ENCODE peak calls at places on chromosomes 12 and 14, in ten cellular contexts. P, Q, T, B, K, A, Y, U, F and D are unnamed samples.

GRCh38 chr12:46515829-46516228 is 143.3 kb upstream of the SLC38A2 start:
- DNase-seq in Y (no peak), F (no peak), Q (peak; percentile 32), P (no peak), K (no peak), U (no peak), A (no peak), T (no peak), B (no peak), D (no peak)

GRCh38 chr12:106084048-106084671 is 54.6 kb downstream of the NUAK1 start:
- DNase-seq in K (no peak), P (no peak), Y (no peak), B (no peak), U (no peak), Q (no peak), F (no peak), A (no peak), T (peak; percentile 29), D (no peak)

GRCh38 chr14:72714094-72714493 is 179.8 kb downstream of the DPF3 start:
- DNase-seq in F (no peak), B (no peak), A (peak; percentile 24), Y (no peak), P (no peak), K (peak; percentile 37), T (no peak), U (no peak), Q (no peak), D (peak; percentile 74)

GRCh38 chr14:29016050-29016900 is 249.7 kb downstream of the FOXG1 start:
- DNase-seq in U (peak; percentile 22), T (peak; percentile 78), P (no peak), F (no peak), K (no peak), Y (peak; percentile 15), A (no peak), Q (no peak), B (no peak), D (peak; percentile 42)

GRCh38 chr12:93789767-93790166 is 112.6 kb downstream of the CRADD start:
- DNase-seq in F (no peak), P (no peak), Y (no peak), K (no peak), A (no peak), T (no peak), U (no peak), B (no peak), Q (no peak), D (no peak)

GRCh38 chr12:15208140-15208539 is 13.1 kb downstream of the RERG start:
- DNase-seq in Q (no peak), U (peak; percentile 48), A (no peak), T (no peak), P (no peak), F (no peak), K (no peak), Y (no peak), B (no peak), D (peak; percentile 6)

GRCh38 chr12:44812062-44812461 is 64.1 kb downstream of the NELL2 start:
- DNase-seq in T (no peak), Q (no peak), F (no peak), A (no peak), P (no peak), K (no peak), U (no peak), Y (no peak), B (no peak), D (peak; percentile 35)

GRCh38 chr14:95095991-95096390 is 61.3 kb downstream of the DICER1 start:
- DNase-seq in A (no peak), P (no peak), K (no peak), Y (no peak), U (no peak), B (no peak), Q (no peak), T (no peak), F (no peak), D (no peak)

GRCh38 chr14:33210304-33210703 is 271.6 kb downstream of the NPAS3 start:
- DNase-seq in T (no peak), P (no peak), Q (no peak), A (no peak), F (no peak), K (no peak), B (no peak), U (no peak), Y (no peak), D (peak; percentile 8)

GRCh38 chr14:51087024-51087423 is 7.9 kb downstream of the TRIM9 start:
- DNase-seq in T (no peak), K (peak; percentile 65), Q (no peak), B (peak; percentile 51), U (no peak), A (peak; percentile 83), F (no peak), P (no peak), Y (no peak), D (peak; percentile 29)

GRCh38 chr14:36070056-36071043 is 106.2 kb downstream of the PTCSC3 start:
- DNase-seq in P (peak; percentile 56), Q (peak; percentile 40), K (no peak), B (no peak), A (peak; percentile 54), U (no peak), F (peak; percentile 20), T (peak; percentile 84), Y (peak; percentile 77), D (peak; percentile 63)

GRCh38 chr12:13097526-13097925 is 5.9 kb downstream of the GSG1 start:
- DNase-seq in U (no peak), B (peak; percentile 50), K (no peak), Y (no peak), A (no peak), P (no peak), T (no peak), Q (no peak), F (no peak), D (peak; percentile 55)

GRCh38 chr12:120928864-120929652 is 24.9 kb upstream of the SPPL3 start:
- DNase-seq in F (no peak), Q (no peak), T (no peak), K (no peak), B (no peak), Y (peak; percentile 80), A (peak; percentile 67), P (peak; percentile 78), U (no peak), D (no peak)

GRCh38 chr12:57145460-57146059 is 1.9 kb downstream of the LRP1-AS start:
- DNase-seq in B (no peak), Q (no peak), A (no peak), K (no peak), F (no peak), Y (no peak), U (no peak), T (no peak), P (no peak), D (no peak)

GRCh38 chr12:62158416-62159360 is 101.5 kb upstream of the USP15 start:
- DNase-seq in F (no peak), B (no peak), A (no peak), P (no peak), K (no peak), Y (no peak), U (no peak), Q (no peak), T (no peak), D (no peak)
- H3K4me3 ChIP-seq in F (no peak overlapping the region), B (no peak overlapping the region), A (no peak overlapping the region), P (no peak overlapping the region), K (no peak overlapping the region), Y (no peak overlapping the region), U (no peak overlapping the region), Q (no peak overlapping the region), T (no peak overlapping the region), D (no peak overlapping the region)

DNA sequence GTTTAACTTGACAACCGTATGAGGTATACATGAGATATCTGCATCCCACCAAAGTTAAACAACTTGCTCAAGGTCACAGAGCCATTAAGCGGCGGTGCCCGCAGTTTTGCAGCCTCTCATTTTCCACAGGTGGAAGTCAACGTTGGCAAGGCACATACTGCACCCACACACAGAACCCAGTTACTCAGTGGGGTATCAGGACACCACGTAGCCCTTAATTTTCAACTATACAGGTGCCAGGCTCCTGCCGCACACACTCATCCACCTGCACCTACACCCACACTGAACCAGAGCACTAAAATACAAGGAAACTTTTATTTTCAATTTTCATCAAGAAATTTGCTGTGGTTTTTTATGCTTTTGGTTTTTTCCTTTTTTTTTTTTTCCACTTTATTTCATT is 1.7 kb upstream of the NOP2 start:
- DNase-seq in P (no peak), K (no peak), F (no peak), Q (no peak), A (no peak), T (no peak), U (no peak), Y (no peak), B (no peak), D (no peak)
- TF ChIP-seq POLR2A in P (no peak), K (no peak), F (no peak), Q (no peak), A (no peak), T (no peak), U (no peak), Y (no peak), B (no peak), D (no peak)

DNA sequence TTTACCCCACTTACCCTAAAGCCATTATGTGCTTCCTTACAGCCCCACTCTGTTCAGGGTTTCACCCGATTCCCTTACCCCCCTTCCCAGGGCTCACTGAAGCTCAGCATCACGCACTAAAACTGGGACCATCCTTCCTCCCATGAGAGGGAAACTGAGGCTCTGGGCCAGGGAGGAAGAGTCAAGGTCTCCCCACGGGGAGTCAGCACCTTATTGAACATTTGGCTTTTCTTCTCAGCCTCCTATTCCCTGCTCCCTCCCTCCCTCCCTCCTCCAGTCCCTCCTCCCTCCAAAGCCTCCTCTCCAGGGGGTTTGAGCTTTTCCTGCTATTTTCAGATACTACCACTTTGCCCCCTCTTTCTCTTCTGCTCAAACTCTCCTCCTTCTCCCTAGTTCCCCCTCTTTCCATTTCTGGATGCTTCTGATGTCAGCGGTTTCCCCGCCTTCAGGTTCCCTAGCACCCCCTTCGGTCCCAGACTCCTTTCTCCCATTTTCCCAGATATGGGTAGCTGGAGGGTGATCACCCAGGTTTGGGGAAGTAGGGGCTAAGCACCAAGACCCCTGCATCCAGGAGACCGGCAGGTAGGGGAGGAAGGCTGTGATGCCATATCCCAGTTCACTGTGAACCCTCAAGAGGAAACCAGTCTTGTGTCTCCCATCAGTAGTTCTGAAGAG is 977 bp downstream of the GPR162 start:
- DNase-seq in B (no peak), K (no peak), F (no peak), T (no peak), U (no peak), P (no peak), Q (no peak), Y (no peak), A (no peak), D (no peak)
- H3K4me3 ChIP-seq in B (no peak overlapping the region), K (peak overlapping the region; percentile 47), F (no peak overlapping the region), T (no peak overlapping the region), U (no peak overlapping the region), P (peak overlapping the region; percentile 67), Q (peak overlapping the region; percentile 67), Y (no peak overlapping the region), A (no peak overlapping the region), D (no peak overlapping the region)

DNA sequence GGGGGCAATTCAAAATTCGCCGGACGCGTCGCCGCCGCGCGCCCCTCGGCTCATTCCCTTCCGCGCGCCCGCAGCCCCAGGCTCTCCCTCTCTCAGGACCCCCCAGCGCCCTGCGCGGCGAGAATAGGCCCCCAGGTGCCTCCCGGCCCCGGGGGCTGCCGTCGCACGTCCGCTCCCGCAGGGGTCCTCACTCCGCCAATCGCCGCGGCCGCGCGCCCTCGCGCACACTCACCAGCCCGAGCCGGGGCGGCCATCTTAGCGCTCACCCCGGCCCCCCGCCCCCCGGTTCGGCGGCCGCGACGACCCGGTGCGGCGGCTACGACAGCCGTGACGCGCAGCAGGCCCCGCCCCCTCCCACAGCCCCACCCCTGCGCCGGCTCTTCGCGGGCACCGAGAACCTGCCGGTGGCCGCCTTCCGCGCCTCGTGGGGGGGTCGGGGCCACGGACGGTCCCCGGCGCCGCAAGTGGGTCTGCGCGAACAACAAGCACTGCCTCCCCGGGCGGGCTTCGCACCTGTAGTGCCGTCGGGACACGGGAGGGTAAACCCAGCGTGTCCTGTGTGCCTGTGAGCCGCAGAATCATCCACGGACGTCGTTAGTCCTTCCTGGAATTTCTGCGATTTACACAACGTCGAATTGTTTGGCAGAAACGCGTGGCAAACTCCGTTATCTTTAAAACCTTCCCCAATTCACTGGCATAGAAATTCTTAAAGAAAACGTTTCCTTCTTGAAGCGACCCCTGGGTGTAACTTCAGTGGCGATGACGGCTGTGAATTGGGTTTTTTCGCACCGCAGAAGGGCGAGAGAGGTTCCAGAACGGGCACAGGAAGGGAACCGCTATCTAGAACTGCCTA is 2.5 kb downstream of the USP44 start:
- DNase-seq in F (peak; percentile 43), B (peak; percentile 61), A (peak; percentile 56), Y (peak; percentile 72), K (peak; percentile 83), P (no peak), U (peak; percentile 68), Q (peak; percentile 30), T (no peak), D (no peak)
- TF ChIP-seq POLR2A in F (peak; percentile 69), B (peak; percentile 79), A (no peak), Y (peak; percentile 59), K (no peak), P (no peak), U (peak; percentile 70), Q (no peak), T (no peak), D (no peak)